ENCODE peak calls at places on chromosome 16, in eight cellular contexts. W is erythroblast, F is heart left ventricle, H is esophagus squamous epithelium, Z is adrenal gland, Y is body of pancreas, X is lower leg skin, O is stomach. A is an unnamed sample.

GRCh38 chr16:88854306-88855111 is 2.2 kb downstream of the GALNS start:
- DNase-seq in O (no peak), Z (no peak), F (no peak), Y (no peak), W (no peak), H (no peak), X (no peak), A (no peak)

GRCh38 chr16:81415757-81416156 is 28.9 kb upstream of the CMIP start:
- DNase-seq in O (no peak), X (no peak), H (no peak), F (no peak), W (no peak), Z (no peak), Y (no peak), A (no peak)

GRCh38 chr16:55700067-55700466 is 44.3 kb downstream of the SLC6A2 start:
- DNase-seq in H (no peak), Y (no peak), W (no peak), X (peak), O (no peak), F (no peak), Z (no peak), A (no peak)

GRCh38 chr16:57528499-57529323 is 7.7 kb downstream of the CCDC102A start:
- DNase-seq in Y (no peak), O (peak), H (no peak), Z (no peak), W (no peak), X (peak), F (no peak), A (no peak)

GRCh38 chr16:69404275-69404805 is 18.5 kb upstream of the TERF2 start:
- DNase-seq in Y (peak), H (no peak), Z (peak), O (peak), X (no peak), F (peak), W (no peak), A (no peak)

GRCh38 chr16:72271841-72272240 is 99.9 kb upstream of the PMFBP1 start:
- DNase-seq in Y (no peak), H (no peak), Z (no peak), W (no peak), F (no peak), O (no peak), X (no peak), A (no peak)

GRCh38 chr16:60151987-60152386 is 1417.9 kb upstream of the GOT2 start:
- DNase-seq in F (no peak), O (no peak), Z (no peak), X (no peak), H (no peak), W (no peak), Y (no peak), A (no peak)

GRCh38 chr16:29007865-29008593 is 23.2 kb downstream of the LAT start:
- DNase-seq in F (no peak), H (no peak), O (no peak), Z (peak), W (peak), X (no peak), Y (no peak), A (no peak)

GRCh38 chr16:88882358-88883030 is 16.0 kb upstream of the PABPN1L start:
- DNase-seq in H (no peak), Z (no peak), W (peak), Y (peak), O (peak), F (no peak), X (peak), A (no peak)

GRCh38 chr16:15434425-15435215 is at the start of gene BMERB1:
- DNase-seq in H (no peak), F (peak), W (peak), Y (peak), Z (peak), X (peak), O (peak), A (peak)
- TF ChIP-seq POLR2A in H (no peak), F (no peak), W (no peak), Y (peak), Z (no peak), X (no peak), O (no peak), A (no peak)

GRCh38 chr16:1194665-1195392 is 30.2 kb downstream of the TPSG1 start:
- DNase-seq in H (no peak), O (no peak), F (no peak), Z (peak), Y (peak), W (no peak), X (no peak), A (no peak)
- TF ChIP-seq POLR2A in H (no peak), O (no peak), F (no peak), Z (no peak), Y (no peak), W (no peak), X (no peak), A (no peak)

GRCh38 chr16:695355-696089 is 5.3 kb upstream of the WDR24 start:
- DNase-seq in X (peak), O (peak), H (no peak), W (peak), Z (peak), F (no peak), Y (no peak), A (no peak)
- TF ChIP-seq POLR2A in X (no peak), O (no peak), H (no peak), W (no peak), Z (no peak), F (no peak), Y (no peak), A (no peak)

DNA sequence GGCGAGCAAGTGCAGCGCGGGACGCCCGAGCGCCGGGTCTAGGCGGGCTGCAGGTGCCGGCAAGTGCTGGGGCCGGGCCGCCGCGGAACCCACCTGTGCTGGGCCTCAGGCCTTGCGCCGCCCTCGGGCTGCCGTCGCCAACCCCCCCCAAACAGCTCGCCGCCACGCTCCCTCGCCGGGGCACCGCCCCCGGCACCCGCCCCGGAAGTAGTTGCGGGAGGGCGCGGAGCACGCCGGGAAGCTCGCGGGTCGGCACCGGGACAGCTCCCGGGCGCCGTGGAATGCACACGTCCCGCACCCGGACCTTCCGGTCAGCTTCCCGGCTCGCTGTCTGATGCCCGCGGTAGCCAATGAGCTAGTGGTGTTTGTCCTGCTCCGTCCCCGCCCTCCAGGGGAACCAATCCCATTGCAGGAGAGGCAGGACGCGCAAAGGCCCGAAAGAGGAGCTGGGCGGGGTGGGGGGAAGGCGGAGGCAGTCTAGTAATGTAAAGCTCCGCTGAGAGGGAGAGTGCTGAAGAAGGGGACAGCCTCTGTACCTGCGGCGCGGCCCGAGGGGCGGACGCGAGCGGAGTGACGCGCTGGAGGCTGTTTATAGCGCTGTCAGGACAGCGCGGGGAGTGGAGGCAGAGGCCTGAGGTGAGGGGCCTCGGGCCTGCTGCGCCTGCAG is at the start of the genes ANKS3 and DNAAF8:
- DNase-seq in F (peak), W (peak), X (peak), Z (peak), O (peak), Y (peak), H (peak), A (peak)
- TF ChIP-seq POLR2A in F (no peak), W (peak), X (no peak), Z (no peak), O (no peak), Y (peak), H (no peak), A (peak)